ENCODE peak calls at places on chromosomes 7 and 10, in ten cellular contexts. One of them, this sample, is unnamed.

GRCh38 chr7:152543801-152544200 is 108.0 kb upstream of the KMT2C start:
- DNase-seq in neuronal stem cell: no peak
- DNase-seq in CD8-positive, alpha-beta memory T cell: no peak
- DNase-seq in retina: no peak
- DNase-seq in T1000: no peak
- DNase-seq in activated T-helper 1 cell treated with Interleukin-2 at 50 U/mL for 16 hours: no peak
- DNase-seq in A549: no peak
- DNase-seq in putamen: no peak
- DNase-seq in SW 1271: no peak
- DNase-seq in CMK: no peak
- DNase-seq in this sample: no peak

GRCh38 chr7:142689439-142690168 is 59.7 kb upstream of the PRSS1 start:
- DNase-seq in neuronal stem cell: no peak
- DNase-seq in CD8-positive, alpha-beta memory T cell: no peak
- DNase-seq in retina: no peak
- DNase-seq in T1000: no peak
- DNase-seq in activated T-helper 1 cell treated with Interleukin-2 at 50 U/mL for 16 hours: no peak
- DNase-seq in A549: no peak
- DNase-seq in putamen: no peak
- DNase-seq in SW 1271: no peak
- DNase-seq in CMK: no peak
- DNase-seq in this sample: no peak

GRCh38 chr7:33072471-33072870 is 9.9 kb upstream of the NT5C3A start:
- DNase-seq in neuronal stem cell: no peak
- DNase-seq in CD8-positive, alpha-beta memory T cell: no peak
- DNase-seq in retina: no peak
- DNase-seq in T1000: no peak
- DNase-seq in activated T-helper 1 cell treated with Interleukin-2 at 50 U/mL for 16 hours: no peak
- DNase-seq in A549: no peak
- DNase-seq in putamen: no peak
- DNase-seq in SW 1271: no peak
- DNase-seq in CMK: no peak
- DNase-seq in this sample: no peak

GRCh38 chr10:29576681-29577080 is 58.1 kb downstream of the SVIL start:
- DNase-seq in neuronal stem cell: no peak
- DNase-seq in CD8-positive, alpha-beta memory T cell: no peak
- DNase-seq in retina: no peak
- DNase-seq in T1000: no peak
- DNase-seq in activated T-helper 1 cell treated with Interleukin-2 at 50 U/mL for 16 hours: no peak
- DNase-seq in A549: no peak
- DNase-seq in putamen: no peak
- DNase-seq in SW 1271: no peak
- DNase-seq in CMK: no peak
- DNase-seq in this sample: no peak

GRCh38 chr7:149690688-149691446 is 82.5 kb downstream of the ZNF467 start:
- DNase-seq in neuronal stem cell: no peak
- DNase-seq in CD8-positive, alpha-beta memory T cell: no peak
- DNase-seq in retina: peak
- DNase-seq in T1000: no peak
- DNase-seq in activated T-helper 1 cell treated with Interleukin-2 at 50 U/mL for 16 hours: no peak
- DNase-seq in A549: peak
- DNase-seq in putamen: no peak
- DNase-seq in SW 1271: peak
- DNase-seq in CMK: peak
- DNase-seq in this sample: no peak

GRCh38 chr10:120477723-120478270 is 20.8 kb downstream of the PLPP4 start:
- DNase-seq in neuronal stem cell: no peak
- DNase-seq in CD8-positive, alpha-beta memory T cell: no peak
- DNase-seq in retina: no peak
- DNase-seq in T1000: no peak
- DNase-seq in activated T-helper 1 cell treated with Interleukin-2 at 50 U/mL for 16 hours: no peak
- DNase-seq in A549: no peak
- DNase-seq in putamen: no peak
- DNase-seq in SW 1271: no peak
- DNase-seq in CMK: no peak
- DNase-seq in this sample: no peak

GRCh38 chr7:92375013-92375412 is 72.3 kb upstream of the GATAD1 start:
- DNase-seq in neuronal stem cell: no peak
- DNase-seq in CD8-positive, alpha-beta memory T cell: no peak
- DNase-seq in retina: no peak
- DNase-seq in T1000: no peak
- DNase-seq in activated T-helper 1 cell treated with Interleukin-2 at 50 U/mL for 16 hours: no peak
- DNase-seq in A549: no peak
- DNase-seq in putamen: no peak
- DNase-seq in SW 1271: no peak
- DNase-seq in CMK: no peak
- DNase-seq in this sample: no peak

GRCh38 chr10:119217937-119218579 is 10.7 kb downstream of the GRK5 start:
- DNase-seq in neuronal stem cell: no peak
- DNase-seq in CD8-positive, alpha-beta memory T cell: no peak
- DNase-seq in retina: no peak
- DNase-seq in T1000: no peak
- DNase-seq in activated T-helper 1 cell treated with Interleukin-2 at 50 U/mL for 16 hours: no peak
- DNase-seq in A549: no peak
- DNase-seq in putamen: no peak
- DNase-seq in SW 1271: no peak
- DNase-seq in CMK: no peak
- DNase-seq in this sample: peak

GRCh38 chr7:17233643-17234397 is 64.6 kb upstream of the AHR start:
- DNase-seq in neuronal stem cell: no peak
- DNase-seq in CD8-positive, alpha-beta memory T cell: peak
- DNase-seq in retina: no peak
- DNase-seq in T1000: no peak
- DNase-seq in activated T-helper 1 cell treated with Interleukin-2 at 50 U/mL for 16 hours: peak
- DNase-seq in A549: no peak
- DNase-seq in putamen: peak
- DNase-seq in SW 1271: no peak
- DNase-seq in CMK: peak
- DNase-seq in this sample: no peak

GRCh38 chr7:33137098-33137497 is 7.7 kb downstream of the BBS9 start:
- DNase-seq in neuronal stem cell: no peak
- DNase-seq in CD8-positive, alpha-beta memory T cell: no peak
- DNase-seq in retina: no peak
- DNase-seq in T1000: no peak
- DNase-seq in activated T-helper 1 cell treated with Interleukin-2 at 50 U/mL for 16 hours: no peak
- DNase-seq in A549: no peak
- DNase-seq in putamen: no peak
- DNase-seq in SW 1271: no peak
- DNase-seq in CMK: no peak
- DNase-seq in this sample: no peak

GRCh38 chr7:1091019-1091643 is 3.2 kb downstream of the GPER1 start:
- DNase-seq in neuronal stem cell: no peak
- DNase-seq in CD8-positive, alpha-beta memory T cell: no peak
- DNase-seq in retina: no peak
- DNase-seq in T1000: no peak
- DNase-seq in activated T-helper 1 cell treated with Interleukin-2 at 50 U/mL for 16 hours: no peak
- DNase-seq in A549: no peak
- DNase-seq in putamen: no peak
- DNase-seq in SW 1271: no peak
- DNase-seq in CMK: no peak
- DNase-seq in this sample: no peak

GRCh38 chr7:70480913-70481579 is 650.9 kb upstream of the GALNT17 start:
- DNase-seq in neuronal stem cell: no peak
- DNase-seq in CD8-positive, alpha-beta memory T cell: no peak
- DNase-seq in retina: no peak
- DNase-seq in T1000: no peak
- DNase-seq in activated T-helper 1 cell treated with Interleukin-2 at 50 U/mL for 16 hours: no peak
- DNase-seq in A549: no peak
- DNase-seq in putamen: no peak
- DNase-seq in SW 1271: no peak
- DNase-seq in CMK: no peak
- DNase-seq in this sample: no peak

GRCh38 chr10:73625004-73625883 is 16.0 kb downstream of the MYOZ1 start:
- DNase-seq in neuronal stem cell: peak
- DNase-seq in CD8-positive, alpha-beta memory T cell: no peak
- DNase-seq in retina: peak
- DNase-seq in T1000: peak
- DNase-seq in activated T-helper 1 cell treated with Interleukin-2 at 50 U/mL for 16 hours: no peak
- DNase-seq in A549: peak
- DNase-seq in putamen: no peak
- DNase-seq in SW 1271: no peak
- DNase-seq in CMK: peak
- DNase-seq in this sample: peak

GRCh38 chr7:99562114-99562784 is 3.8 kb downstream of the ZNF655 start:
- DNase-seq in neuronal stem cell: no peak
- DNase-seq in CD8-positive, alpha-beta memory T cell: no peak
- DNase-seq in retina: no peak
- DNase-seq in T1000: no peak
- DNase-seq in activated T-helper 1 cell treated with Interleukin-2 at 50 U/mL for 16 hours: no peak
- DNase-seq in A549: no peak
- DNase-seq in putamen: no peak
- DNase-seq in SW 1271: no peak
- DNase-seq in CMK: no peak
- DNase-seq in this sample: no peak

GRCh38 chr7:15686957-15687644 is 618 bp upstream of the MEOX2 start:
- DNase-seq in neuronal stem cell: peak
- DNase-seq in CD8-positive, alpha-beta memory T cell: no peak
- DNase-seq in retina: peak
- DNase-seq in T1000: no peak
- DNase-seq in activated T-helper 1 cell treated with Interleukin-2 at 50 U/mL for 16 hours: no peak
- DNase-seq in A549: no peak
- DNase-seq in putamen: no peak
- DNase-seq in SW 1271: no peak
- DNase-seq in CMK: no peak
- DNase-seq in this sample: peak

GRCh38 chr10:104307576-104308438 is 30.5 kb downstream of the ITPRIP start:
- DNase-seq in neuronal stem cell: no peak
- DNase-seq in CD8-positive, alpha-beta memory T cell: no peak
- DNase-seq in retina: peak
- DNase-seq in T1000: no peak
- DNase-seq in activated T-helper 1 cell treated with Interleukin-2 at 50 U/mL for 16 hours: no peak
- DNase-seq in A549: no peak
- DNase-seq in putamen: no peak
- DNase-seq in SW 1271: no peak
- DNase-seq in CMK: no peak
- DNase-seq in this sample: no peak

GRCh38 chr10:127612-128432 is 7.4 kb upstream of the ZMYND11 start:
- DNase-seq in neuronal stem cell: no peak
- DNase-seq in CD8-positive, alpha-beta memory T cell: peak
- DNase-seq in retina: no peak
- DNase-seq in T1000: no peak
- DNase-seq in activated T-helper 1 cell treated with Interleukin-2 at 50 U/mL for 16 hours: no peak
- DNase-seq in A549: no peak
- DNase-seq in putamen: no peak
- DNase-seq in SW 1271: no peak
- DNase-seq in CMK: no peak
- DNase-seq in this sample: no peak

GRCh38 chr10:76998451-76998850 is 639.2 kb downstream of the KCNMA1 start:
- DNase-seq in neuronal stem cell: no peak
- DNase-seq in CD8-positive, alpha-beta memory T cell: no peak
- DNase-seq in retina: peak
- DNase-seq in T1000: no peak
- DNase-seq in activated T-helper 1 cell treated with Interleukin-2 at 50 U/mL for 16 hours: no peak
- DNase-seq in A549: no peak
- DNase-seq in putamen: no peak
- DNase-seq in SW 1271: no peak
- DNase-seq in CMK: no peak
- DNase-seq in this sample: no peak

GRCh38 chr10:19922236-19922963 is 106.2 kb downstream of the PLXDC2 start:
- DNase-seq in neuronal stem cell: no peak
- DNase-seq in CD8-positive, alpha-beta memory T cell: no peak
- DNase-seq in retina: no peak
- DNase-seq in T1000: peak
- DNase-seq in activated T-helper 1 cell treated with Interleukin-2 at 50 U/mL for 16 hours: no peak
- DNase-seq in A549: no peak
- DNase-seq in putamen: no peak
- DNase-seq in SW 1271: no peak
- DNase-seq in CMK: no peak
- DNase-seq in this sample: no peak

GRCh38 chr7:156473476-156474240 is 166.9 kb upstream of the RNF32 start:
- DNase-seq in neuronal stem cell: peak
- DNase-seq in CD8-positive, alpha-beta memory T cell: no peak
- DNase-seq in retina: peak
- DNase-seq in T1000: no peak
- DNase-seq in activated T-helper 1 cell treated with Interleukin-2 at 50 U/mL for 16 hours: no peak
- DNase-seq in A549: peak
- DNase-seq in putamen: peak
- DNase-seq in SW 1271: no peak
- DNase-seq in CMK: no peak
- DNase-seq in this sample: peak

GRCh38 chr10:8054498-8055407 is at the start of gene GATA3:
- DNase-seq in neuronal stem cell: peak
- DNase-seq in CD8-positive, alpha-beta memory T cell: peak
- DNase-seq in retina: peak
- DNase-seq in T1000: peak
- DNase-seq in activated T-helper 1 cell treated with Interleukin-2 at 50 U/mL for 16 hours: peak
- DNase-seq in A549: peak
- DNase-seq in putamen: no peak
- DNase-seq in SW 1271: peak
- DNase-seq in CMK: no peak
- DNase-seq in this sample: peak

GRCh38 chr10:110498982-110499795 is 1.5 kb downstream of the DUSP5 start:
- DNase-seq in neuronal stem cell: no peak
- DNase-seq in CD8-positive, alpha-beta memory T cell: peak
- DNase-seq in retina: peak
- DNase-seq in T1000: no peak
- DNase-seq in activated T-helper 1 cell treated with Interleukin-2 at 50 U/mL for 16 hours: peak
- DNase-seq in A549: no peak
- DNase-seq in putamen: no peak
- DNase-seq in SW 1271: no peak
- DNase-seq in CMK: no peak
- DNase-seq in this sample: no peak

GRCh38 chr10:6201511-6201975 is 1.2 kb upstream of the PFKFB3 start:
- DNase-seq in neuronal stem cell: peak
- DNase-seq in CD8-positive, alpha-beta memory T cell: peak
- DNase-seq in retina: peak
- DNase-seq in T1000: no peak
- DNase-seq in activated T-helper 1 cell treated with Interleukin-2 at 50 U/mL for 16 hours: peak
- DNase-seq in A549: peak
- DNase-seq in putamen: peak
- DNase-seq in SW 1271: no peak
- DNase-seq in CMK: no peak
- DNase-seq in this sample: peak

GRCh38 chr7:74480861-74481417 is 27.2 kb downstream of the GTF2IRD1 start:
- DNase-seq in neuronal stem cell: no peak
- DNase-seq in CD8-positive, alpha-beta memory T cell: no peak
- DNase-seq in retina: no peak
- DNase-seq in T1000: no peak
- DNase-seq in activated T-helper 1 cell treated with Interleukin-2 at 50 U/mL for 16 hours: no peak
- DNase-seq in A549: no peak
- DNase-seq in putamen: no peak
- DNase-seq in SW 1271: no peak
- DNase-seq in CMK: no peak
- DNase-seq in this sample: no peak